ENCODE peak calls at places on chromosome 19, in four cellular contexts. E is uterus, V is right lobe of liver, K is A549. B is an unnamed sample.

GRCh38 chr19:1774999-1775772 is 21.9 kb downstream of the ONECUT3 start:
- DNase-seq in V (no peak), K (no peak), E (no peak), B (peak)

GRCh38 chr19:51660975-51661600 is 14.5 kb upstream of the SIGLEC14 start:
- DNase-seq in K (peak), V (peak), E (peak), B (peak)

GRCh38 chr19:48295458-48295857 is 25.6 kb downstream of the ZNF114 start:
- DNase-seq in K (no peak), E (no peak), V (no peak), B (no peak)

GRCh38 chr19:16001481-16002312 is 52.9 kb downstream of the OR10H4 start:
- DNase-seq in E (no peak), K (no peak), V (no peak), B (no peak)

GRCh38 chr19:48991823-48992570 is 1.1 kb downstream of the GYS1 start:
- DNase-seq in V (no peak), K (peak), E (peak), B (no peak)

GRCh38 chr19:49749055-49749716 is 13.9 kb downstream of the TSKS start:
- DNase-seq in K (peak), E (no peak), V (no peak), B (no peak)

GRCh38 chr19:30163663-30164062 is 208.5 kb upstream of the ZNF536 start:
- DNase-seq in E (no peak), V (no peak), K (no peak), B (no peak)

GRCh38 chr19:48962029-48962848 is 2.9 kb upstream of the FTL start:
- DNase-seq in V (peak), E (no peak), K (peak), B (peak)

GRCh38 chr19:57566396-57567256 is 7.0 kb upstream of the ZNF550 start:
- DNase-seq in K (no peak), E (no peak), V (no peak), B (peak)

GRCh38 chr19:7506385-7507328 is 9.2 kb upstream of the ZNF358 start:
- DNase-seq in E (no peak), V (peak), K (peak), B (peak)

GRCh38 chr19:2432131-2432848 is 4.9 kb upstream of the TIMM13 start:
- DNase-seq in V (no peak), E (no peak), K (no peak), B (no peak)

GRCh38 chr19:28130066-28130511 is 1082.9 kb downstream of the UQCRFS1 start:
- DNase-seq in E (no peak), K (no peak), V (no peak), B (no peak)

GRCh38 chr19:8028951-8029491 is 23.5 kb upstream of the CCL25 start:
- DNase-seq in K (no peak), E (no peak), V (no peak), B (no peak)

GRCh38 chr19:18683109-18683954 is at the start of gene CRTC1:
- DNase-seq in K (peak), V (peak), E (peak), B (peak)

GRCh38 chr19:49231389-49231788 is 73.8 kb downstream of the TRPM4 start:
- DNase-seq in K (no peak), V (peak), E (no peak), B (no peak)

GRCh38 chr19:6249296-6249695 is 30.5 kb downstream of the MLLT1 start:
- DNase-seq in K (no peak), E (no peak), V (no peak), B (no peak)

GRCh38 chr19:39297931-39298634 is 1.9 kb downstream of the IFNL1 start:
- DNase-seq in K (no peak), E (no peak), V (peak), B (no peak)

GRCh38 chr19:10815969-10816635 is 19.9 kb downstream of the TMED1 start:
- DNase-seq in E (no peak), V (no peak), K (no peak), B (no peak)

GRCh38 chr19:38221919-38222828 is 1.8 kb downstream of the DPF1 start:
- DNase-seq in E (no peak), K (no peak), V (no peak), B (no peak)

GRCh38 chr19:53927745-53928144 is 18.7 kb downstream of the CACNG7 start:
- DNase-seq in V (no peak), E (no peak), K (no peak), B (peak)

GRCh38 chr19:2528543-2529173 is 52.7 kb downstream of the GADD45B start:
- DNase-seq in K (no peak), V (no peak), E (no peak), B (no peak)

GRCh38 chr19:12782424-12783225 is 7.3 kb upstream of the HOOK2 start:
- DNase-seq in E (peak), V (peak), K (no peak), B (peak)
- TF ChIP-seq POLR2A in E (peak), V (peak), K (no peak), B (peak)

DNA sequence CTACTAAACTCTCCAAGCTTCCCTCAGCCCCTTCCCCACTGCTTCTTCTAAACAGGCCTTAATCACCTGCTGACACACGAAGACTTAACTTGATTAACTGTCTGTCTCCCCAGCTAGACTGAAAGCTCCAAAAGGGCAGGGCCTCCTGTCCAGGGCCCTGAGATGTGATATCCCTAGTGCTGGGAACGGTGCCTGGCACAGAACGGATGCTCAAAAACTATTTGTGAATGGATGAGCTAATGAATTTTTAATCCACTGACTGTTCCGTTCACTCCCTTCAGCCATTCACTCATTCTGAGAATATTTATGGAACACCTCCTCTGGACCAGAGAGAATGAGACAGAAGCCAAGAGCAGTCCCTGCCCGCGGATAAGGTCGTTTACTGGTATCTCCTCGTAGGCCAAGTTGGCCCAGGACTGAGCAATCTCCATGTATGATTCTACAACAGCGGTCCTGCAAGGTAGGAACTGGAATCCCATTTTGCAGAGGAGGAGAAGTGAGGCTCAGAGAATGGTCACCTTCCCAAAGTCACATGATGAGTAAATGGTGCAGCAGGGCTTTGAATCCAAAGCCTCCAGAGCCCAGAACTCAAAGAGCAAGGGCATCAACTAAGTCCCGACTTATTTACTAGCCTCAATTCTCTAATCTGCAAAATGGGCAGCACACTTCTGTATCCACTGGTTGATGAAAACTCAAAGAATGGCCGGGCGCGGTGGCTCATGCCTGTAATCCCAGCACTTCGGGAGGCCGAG is 3.4 kb downstream of the DMWD start:
- DNase-seq in V (no peak), K (no peak), E (no peak), B (no peak)
- TF ChIP-seq POLR2A in V (no peak), K (no peak), E (no peak), B (no peak)

GRCh38 chr19:55305983-55306562 is 19.1 kb downstream of the TMEM150B start:
- DNase-seq in V (no peak), E (no peak), K (no peak), B (no peak)
- TF ChIP-seq POLR2A in V (no peak), E (no peak), K (no peak), B (no peak)

DNA sequence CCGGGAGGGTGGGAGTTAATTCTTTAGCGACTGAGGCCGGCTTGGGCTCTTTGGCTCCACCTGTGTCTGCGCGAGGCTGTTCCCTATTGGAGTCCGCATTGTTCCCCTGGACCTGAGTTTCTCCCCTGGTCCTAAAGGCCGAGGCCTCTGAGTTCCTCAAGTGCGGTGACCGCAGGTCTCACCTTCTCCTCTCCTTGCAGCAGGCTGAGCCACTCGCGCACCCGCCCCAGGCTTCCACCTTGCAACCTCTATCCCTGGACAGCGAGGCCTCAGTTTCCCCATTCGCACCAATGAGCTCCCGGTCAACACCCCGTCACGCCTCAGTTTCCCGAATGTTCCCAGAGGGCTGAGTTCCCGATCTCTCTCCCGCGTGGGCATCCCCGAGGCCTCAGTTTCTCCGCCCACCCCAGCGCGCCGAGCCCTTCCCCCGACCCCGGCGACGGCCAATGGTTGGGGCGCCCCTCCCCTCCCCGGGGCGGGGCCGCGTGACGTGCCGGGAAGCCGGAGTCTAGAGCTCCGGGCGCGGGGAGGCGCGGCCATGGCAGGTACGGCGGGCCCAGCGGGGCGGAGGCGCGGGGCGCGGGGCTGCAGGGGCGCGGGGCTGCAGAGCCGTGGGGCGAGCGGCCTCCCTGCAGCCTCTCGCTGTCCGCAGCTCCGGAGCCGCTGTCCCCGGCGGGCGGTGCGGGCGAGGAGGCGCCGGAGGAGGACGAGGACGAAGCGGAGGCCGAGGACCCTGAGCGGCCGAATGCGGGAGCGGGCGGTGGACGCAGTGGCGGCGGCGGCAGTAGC is at the start of gene MPND:
- DNase-seq in K (peak), E (peak), V (peak), B (peak)
- TF ChIP-seq POLR2A in K (peak), E (peak), V (peak), B (peak)

B was measured in erythroblast.